ENCODE peak calls at places on chromosomes 6 and 20, in seven cellular contexts. O, Q, R, G, N, H and J are unnamed samples. For H3K27me3, the result is how much of the 10 kb centered on the place peaks cover.

GRCh38 chr6:38068854-38069253 is 249.3 kb downstream of the ZFAND3 start:
- DNase-seq in R (no peak), O (no peak), Q (no peak), G (no peak), N (no peak), H (no peak), J (no peak)

GRCh38 chr20:1272368-1273155 is 6.5 kb downstream of the SNPH start:
- DNase-seq in O (no peak), Q (no peak), R (no peak), H (no peak), G (no peak), N (no peak), J (no peak)

GRCh38 chr20:47136782-47137181 is 219.7 kb downstream of the ZMYND8 start:
- DNase-seq in H (no peak), G (no peak), N (no peak), Q (no peak), O (no peak), R (no peak), J (no peak)

GRCh38 chr6:53154794-53155193 is 6.2 kb upstream of the GCM1 start:
- DNase-seq in H (no peak), O (no peak), R (peak), G (no peak), Q (no peak), N (no peak), J (no peak)

GRCh38 chr20:31824554-31825313 is 5.6 kb downstream of the MYLK2 start:
- DNase-seq in N (no peak), O (no peak), R (no peak), H (no peak), Q (no peak), G (no peak), J (no peak)

GRCh38 chr6:33740204-33740608 is 6.5 kb downstream of the IP6K3 start:
- DNase-seq in R (no peak), H (no peak), O (no peak), Q (no peak), G (peak), N (no peak), J (no peak)

GRCh38 chr6:170172825-170173231 is 118.0 kb downstream of the DLL1 start:
- DNase-seq in N (no peak), G (no peak), H (no peak), Q (no peak), O (no peak), R (no peak), J (no peak)

GRCh38 chr6:42239333-42239732 is 21.7 kb upstream of the MRPS10 start:
- DNase-seq in Q (no peak), H (peak), O (no peak), G (no peak), R (no peak), N (no peak), J (no peak)

GRCh38 chr6:96837138-96837971 is at the start of gene GPR63:
- DNase-seq in N (peak), O (peak), H (peak), Q (peak), R (peak), G (peak), J (peak)

GRCh38 chr6:5626727-5627426 is 365.6 kb downstream of the FARS2 start:
- DNase-seq in G (no peak), Q (no peak), R (no peak), O (no peak), N (no peak), H (no peak), J (no peak)

GRCh38 chr6:80331522-80331921 is 225.1 kb downstream of the BCKDHB start:
- DNase-seq in O (no peak), N (no peak), H (no peak), G (no peak), Q (no peak), R (no peak), J (no peak)

GRCh38 chr6:120826253-120826652 is 508.0 kb downstream of the TBC1D32 start:
- DNase-seq in N (peak), Q (no peak), O (no peak), H (peak), G (peak), R (peak), J (peak)

GRCh38 chr20:10347481-10347880 is 86.5 kb downstream of the MKKS start:
- DNase-seq in O (no peak), H (no peak), R (no peak), Q (no peak), G (no peak), N (no peak), J (no peak)

GRCh38 chr20:10349118-10349517 is 84.9 kb downstream of the MKKS start:
- DNase-seq in Q (no peak), N (no peak), O (no peak), R (no peak), G (no peak), H (no peak), J (no peak)

GRCh38 chr20:10350188-10350842 is 83.7 kb downstream of the MKKS start:
- DNase-seq in N (no peak), R (no peak), O (no peak), G (no peak), H (no peak), Q (no peak), J (no peak)

GRCh38 chr20:10344953-10345352 is 89.1 kb downstream of the MKKS start:
- DNase-seq in N (no peak), O (no peak), H (no peak), G (no peak), R (no peak), Q (no peak), J (no peak)

DNA sequence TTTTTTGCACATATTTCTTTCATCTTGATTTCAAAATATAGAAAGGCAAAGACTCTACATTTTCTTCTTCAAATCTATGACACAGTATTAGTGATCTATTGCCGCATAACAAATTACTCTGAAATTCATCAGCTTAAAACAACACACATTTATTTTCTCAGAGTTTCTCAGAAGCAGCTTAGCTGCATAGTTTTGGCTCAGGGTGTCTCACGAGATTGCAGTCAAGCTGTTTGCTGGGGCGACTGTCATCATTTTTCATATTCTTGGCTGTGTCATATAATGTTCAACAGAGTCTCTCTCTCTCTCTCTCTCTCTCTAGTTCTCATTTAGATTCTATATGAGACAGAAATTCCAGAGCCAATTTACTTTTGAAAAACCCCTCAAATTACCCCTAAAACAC is 87.0 kb downstream of the MKKS start:
- DNase-seq in O (no peak), N (no peak), Q (no peak), R (no peak), G (no peak), H (no peak), J (no peak)
- H3K27me3 ChIP-seq in O (under half), N (under half), Q (under half), R (under half), G (under half), H (under half), J (under half)

GRCh38 chr6:14082287-14082686 is 35.3 kb upstream of the CD83 start:
- DNase-seq in G (no peak), Q (no peak), H (no peak), N (no peak), R (no peak), O (no peak), J (no peak)
- H3K18ac ChIP-seq in G (no peak), Q (no peak), H (no peak), N (no peak), R (no peak), O (no peak), J (no peak)

GRCh38 chr6:28658475-28659249 is 133.0 kb downstream of the GPX5 start:
- DNase-seq in Q (no peak), G (peak), R (peak), N (no peak), H (peak), O (peak), J (peak)

GRCh38 chr6:28657756-28658465 is 132.2 kb downstream of the GPX5 start:
- DNase-seq in G (peak), O (peak), R (peak), Q (no peak), H (peak), N (peak), J (peak)

GRCh38 chr6:28657367-28657755 is 131.7 kb downstream of the GPX5 start:
- DNase-seq in G (no peak), Q (no peak), R (peak), O (no peak), N (no peak), H (no peak), J (no peak)

GRCh38 chr6:28655164-28655563 is 129.5 kb downstream of the GPX5 start:
- DNase-seq in G (no peak), O (no peak), N (no peak), R (no peak), H (no peak), Q (no peak), J (no peak)

GRCh38 chr6:28656715-28657114 is 131.0 kb downstream of the GPX5 start:
- DNase-seq in O (no peak), N (no peak), H (no peak), R (no peak), G (no peak), Q (no peak), J (no peak)
- H3K27me3 ChIP-seq in O (under half), N (under half), H (under half), R (under half), G (under half), Q (under half), J (under half)

DNA sequence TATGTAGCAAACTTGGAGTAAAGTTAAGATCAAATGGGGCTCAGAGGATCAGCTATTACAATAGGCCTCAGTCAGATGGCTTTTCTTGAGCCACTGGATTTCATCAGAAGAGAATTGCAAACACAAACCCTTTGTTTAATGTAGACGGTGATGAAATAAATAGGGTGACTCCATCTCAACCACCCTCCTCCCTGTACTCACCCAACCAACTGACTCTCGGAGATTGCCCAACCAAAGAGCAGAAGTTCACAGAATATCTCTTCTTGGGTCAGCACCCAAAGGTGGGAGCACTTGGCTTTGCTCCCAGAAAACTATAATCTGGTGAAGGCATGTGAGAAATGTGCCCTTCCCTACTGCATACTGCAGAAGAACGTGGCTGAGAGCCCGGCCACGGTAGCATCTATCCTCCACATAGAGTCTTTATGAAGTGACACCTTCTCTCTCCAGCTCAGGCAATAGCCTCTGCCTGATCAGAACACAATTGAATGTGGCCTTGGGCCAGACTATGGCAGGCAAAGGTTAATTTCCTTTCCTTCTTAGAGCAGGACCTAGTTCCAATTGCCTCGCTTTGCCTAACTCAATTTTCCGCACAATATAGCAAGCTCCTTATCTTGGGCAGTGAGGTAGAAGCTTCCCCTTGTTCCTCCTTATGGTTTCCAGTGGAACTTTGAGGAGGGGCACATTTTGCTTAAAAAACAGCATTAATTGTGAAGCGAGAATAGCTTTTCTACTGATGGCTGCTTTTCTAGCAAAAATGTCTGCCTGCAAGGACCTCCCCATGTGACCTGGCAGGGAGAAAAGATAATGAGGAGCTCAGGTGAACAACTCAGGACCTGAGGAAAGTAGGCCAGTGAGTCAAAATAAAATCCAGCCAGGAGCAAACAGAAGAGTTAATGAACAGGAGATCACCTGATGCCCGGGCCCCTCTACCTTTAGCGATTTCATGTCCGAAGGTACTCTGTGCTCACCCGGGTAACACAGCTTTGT is 79.4 kb downstream of the GFOD1 start:
- DNase-seq in G (peak), Q (no peak), H (no peak), O (peak), N (no peak), R (peak), J (no peak)
- H3K18ac ChIP-seq in G (peak), Q (no peak), H (no peak), O (peak), N (no peak), R (no peak), J (no peak)